ENCODE peak calls at places on chromosomes 3 and 15, in five cellular contexts. O is GM12891, R is GM23338, A is stomach, M is sigmoid colon. Z is an unnamed sample.

GRCh38 chr15:66288093-66288492 is 5.3 kb upstream of the DIS3L start:
- DNase-seq in M (no peak), O (no peak), A (no peak), R (no peak), Z (no peak)

GRCh38 chr15:97177135-97177704 is 783.3 kb upstream of the ARRDC4 start:
- DNase-seq in O (no peak), M (no peak), R (peak), A (no peak), Z (no peak)

GRCh38 chr15:96692826-96693225 is 362.3 kb downstream of the NR2F2 start:
- DNase-seq in R (no peak), A (no peak), M (no peak), O (no peak), Z (no peak)

GRCh38 chr15:46996331-46996730 is 721.0 kb upstream of the SEMA6D start:
- DNase-seq in O (no peak), M (no peak), R (no peak), A (no peak), Z (no peak)

GRCh38 chr3:183825380-183826161 is at the start of gene MAP6D1:
- DNase-seq in A (no peak), M (no peak), R (peak), O (peak), Z (peak)

GRCh38 chr3:149167898-149168297 is 38.5 kb downstream of the HPS3 start:
- DNase-seq in M (no peak), O (no peak), A (no peak), R (no peak), Z (no peak)

GRCh38 chr3:35648347-35648746 is 9.0 kb downstream of the ARPP21 start:
- DNase-seq in O (no peak), M (no peak), R (no peak), A (no peak), Z (no peak)

GRCh38 chr15:59180946-59181345 is 25.7 kb upstream of the LDHAL6B start:
- DNase-seq in A (no peak), R (no peak), M (no peak), O (no peak), Z (no peak)

GRCh38 chr3:38601971-38602550 is 47.4 kb downstream of the SCN5A start:
- DNase-seq in R (no peak), A (no peak), O (no peak), M (peak), Z (no peak)

GRCh38 chr3:34511891-34512290 is 713.5 kb downstream of the PDCD6IP start:
- DNase-seq in O (no peak), A (no peak), R (no peak), M (no peak), Z (no peak)

GRCh38 chr3:145678401-145678800 is 482.6 kb downstream of the PLOD2 start:
- DNase-seq in R (no peak), M (no peak), O (no peak), A (no peak), Z (no peak)

GRCh38 chr3:13177236-13177635 is 104.0 kb upstream of the IQSEC1 start:
- DNase-seq in R (no peak), M (no peak), A (no peak), O (no peak), Z (no peak)

GRCh38 chr3:129723558-129724324 is 117.3 kb upstream of the PLXND1 start:
- DNase-seq in A (no peak), O (no peak), R (no peak), M (peak), Z (no peak)

GRCh38 chr3:17579289-17580031 is 163.0 kb downstream of the TBC1D5 start:
- DNase-seq in A (no peak), R (no peak), O (no peak), M (no peak), Z (no peak)

GRCh38 chr3:64815195-64815627 is 127.4 kb upstream of the ADAMTS9 start:
- DNase-seq in A (no peak), O (no peak), R (no peak), M (no peak), Z (no peak)

GRCh38 chr3:197082871-197083270 is 53.3 kb upstream of the MELTF start:
- DNase-seq in A (no peak), R (no peak), M (no peak), O (no peak), Z (no peak)

GRCh38 chr3:141331370-141332318 is 36.7 kb upstream of the ZBTB38 start:
- DNase-seq in A (no peak), R (no peak), O (no peak), M (peak), Z (no peak)

GRCh38 chr3:89467886-89468479 is 360.6 kb downstream of the EPHA3 start:
- DNase-seq in A (no peak), R (peak), O (no peak), M (no peak), Z (no peak)

GRCh38 chr3:53375019-53375418 is 27.7 kb upstream of the DCP1A start:
- DNase-seq in A (peak), O (peak), R (peak), M (peak), Z (peak)

GRCh38 chr15:59160880-59161593 is 45.6 kb upstream of the LDHAL6B start:
- DNase-seq in O (no peak), R (peak), M (no peak), A (no peak), Z (no peak)

GRCh38 chr3:17798000-17798399 is 55.6 kb upstream of the TBC1D5 start:
- DNase-seq in R (peak), O (no peak), A (no peak), M (no peak), Z (no peak)

GRCh38 chr3:153734777-153735551 is 386.2 kb upstream of the ARHGEF26 start:
- DNase-seq in M (no peak), A (no peak), O (no peak), R (no peak), Z (no peak)

GRCh38 chr15:100601158-100601557 is 826 bp downstream of the LINS1 start:
- DNase-seq in R (peak), M (no peak), A (no peak), O (no peak), Z (no peak)

GRCh38 chr3:120642368-120642948 is 39.6 kb downstream of the HGD start:
- DNase-seq in A (no peak), M (no peak), O (no peak), R (no peak), Z (no peak)

GRCh38 chr15:92667291-92667904 is 11.8 kb upstream of the FAM174B start:
- DNase-seq in R (no peak), M (no peak), O (no peak), A (no peak), Z (no peak)

GRCh38 chr15:73168487-73168886 is 116.2 kb downstream of the NEO1 start:
- DNase-seq in O (no peak), M (no peak), R (no peak), A (no peak), Z (no peak)

GRCh38 chr3:73009750-73010149 is 13.1 kb downstream of the PPP4R2 start:
- DNase-seq in O (no peak), R (no peak), M (no peak), A (no peak), Z (no peak)

GRCh38 chr15:29822100-29822684 is at the start of gene TJP1:
- DNase-seq in O (no peak), A (peak), R (peak), M (peak), Z (no peak)
- TF ChIP-seq POLR2AphosphoS5 in O (no peak), A (peak), R (peak), M (peak), Z (no peak)

GRCh38 chr3:11226042-11226370 is 46.2 kb upstream of the ATG7 start:
- DNase-seq in A (peak), M (no peak), R (no peak), O (no peak), Z (no peak)

GRCh38 chr3:11230807-11231206 is 41.4 kb upstream of the ATG7 start:
- DNase-seq in M (no peak), A (no peak), O (no peak), R (no peak), Z (no peak)

GRCh38 chr3:11228041-11228440 is 44.2 kb upstream of the ATG7 start:
- DNase-seq in O (no peak), R (no peak), M (no peak), A (no peak), Z (no peak)

GRCh38 chr3:11235385-11235784 is 36.8 kb upstream of the ATG7 start:
- DNase-seq in O (no peak), M (no peak), R (no peak), A (no peak), Z (no peak)

DNA sequence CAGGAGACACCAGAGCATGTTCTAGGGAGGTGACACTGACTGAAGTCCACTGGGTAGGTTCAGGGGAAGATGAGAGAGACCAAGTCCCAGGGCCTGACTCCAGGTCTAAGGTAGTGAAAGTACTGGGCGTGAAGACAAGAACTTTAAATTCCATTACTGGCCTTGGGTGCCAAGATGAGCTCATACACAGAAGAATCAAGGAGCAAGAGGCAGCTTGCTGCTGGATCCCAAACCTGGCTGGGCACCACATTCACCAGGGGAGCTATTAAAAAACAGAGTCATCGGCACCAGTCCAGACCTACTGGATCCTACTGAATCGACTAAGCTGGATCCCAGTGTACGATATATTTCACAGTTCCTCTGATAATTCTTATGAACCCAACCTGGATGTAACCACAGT is 42.1 kb upstream of the ATG7 start:
- DNase-seq in R (no peak), A (no peak), O (no peak), M (no peak), Z (no peak)
- TF ChIP-seq POLR2AphosphoS5 in R (no peak), A (no peak), O (no peak), M (no peak), Z (no peak)

GRCh38 chr3:192303235-192303634 is 424.1 kb downstream of the FGF12 start:
- DNase-seq in A (no peak), O (no peak), R (peak), M (no peak), Z (no peak)
- TF ChIP-seq POLR2AphosphoS5 in A (no peak), O (no peak), R (no peak), M (no peak), Z (no peak)

GRCh38 chr3:117846238-117846637 is 1136.7 kb downstream of the TUSC7 start:
- DNase-seq in R (no peak), M (no peak), O (no peak), A (no peak), Z (no peak)
- TF ChIP-seq POLR2AphosphoS5 in R (no peak), M (no peak), O (no peak), A (no peak), Z (no peak)

GRCh38 chr3:8914491-8914890 is 48.8 kb downstream of the RAD18 start:
- DNase-seq in O (no peak), A (no peak), M (no peak), R (no peak), Z (no peak)
- TF ChIP-seq POLR2AphosphoS5 in O (no peak), A (no peak), M (no peak), R (no peak), Z (no peak)